ENCODE peak calls at places on chromosomes 4 and X, in nine cellular contexts. L is NCI-H1694; Q is NCI-H524; C is astrocyte of the spinal cord; D is Ammon's horn; S is HEK293T; B is activated CD4-positive, alpha-beta T cell treated with anti-CD3 and anti-CD28 coated beads, Interleukin-2, amount 50 U/mL, for 4 hours; V is suprapubic skin; G is GM10248. T is an unnamed sample.

GRCh38 chrX:11437642-11438379 is 144.6 kb downstream of the AMELX start:
- DNase-seq in L (no peak), Q (no peak), S (no peak), G (no peak), D (no peak), C (peak), B (no peak), V (no peak), T (peak)

GRCh38 chr4:19514276-19515070 is 737.2 kb upstream of the SLIT2 start:
- DNase-seq in Q (no peak), G (no peak), V (no peak), S (no peak), D (no peak), C (no peak), B (no peak), L (no peak), T (no peak)

GRCh38 chr4:37051111-37051510 is 193.4 kb upstream of the NWD2 start:
- DNase-seq in B (no peak), S (no peak), C (no peak), D (no peak), L (no peak), V (no peak), Q (no peak), G (no peak), T (no peak)

GRCh38 chr4:156672492-156672891 is 299.1 kb downstream of the PDGFC start:
- DNase-seq in Q (peak), L (no peak), D (peak), S (no peak), V (no peak), G (no peak), C (peak), B (no peak), T (no peak)

GRCh38 chrX:140360924-140361323 is 143.9 kb downstream of the SOX3 start:
- DNase-seq in D (no peak), V (no peak), G (no peak), L (no peak), B (no peak), Q (no peak), S (no peak), C (no peak), T (no peak)

GRCh38 chrX:153771261-153771681 is 7.2 kb downstream of the PLXNB3 start:
- DNase-seq in V (no peak), B (no peak), G (no peak), C (no peak), Q (no peak), L (no peak), S (no peak), D (no peak), T (no peak)

GRCh38 chrX:153970398-153971123 is 1.1 kb downstream of the HCFC1 start:
- DNase-seq in V (no peak), G (peak), L (peak), S (peak), Q (peak), C (peak), B (peak), D (peak), T (peak)

GRCh38 chr4:79913581-79913980 is 159.4 kb downstream of the ANTXR2 start:
- DNase-seq in G (no peak), D (no peak), S (no peak), V (no peak), L (no peak), C (peak), Q (no peak), B (no peak), T (peak)

GRCh38 chr4:110567266-110567665 is 55.6 kb downstream of the PITX2 start:
- DNase-seq in L (no peak), Q (no peak), D (no peak), C (no peak), S (no peak), G (no peak), B (no peak), V (no peak), T (no peak)

GRCh38 chrX:7215842-7216241 is 67.9 kb upstream of the PUDP start:
- DNase-seq in B (no peak), D (no peak), L (no peak), G (no peak), C (no peak), V (no peak), S (no peak), Q (no peak), T (peak)

GRCh38 chr4:38065900-38066299 is 105.7 kb downstream of the PTTG2 start:
- DNase-seq in Q (no peak), V (no peak), L (no peak), D (no peak), G (no peak), C (no peak), B (no peak), S (no peak), T (no peak)

GRCh38 chr4:107131295-107131694 is 95.2 kb upstream of the DKK2 start:
- DNase-seq in Q (no peak), D (no peak), V (no peak), S (no peak), G (no peak), L (no peak), B (no peak), C (peak), T (peak)

GRCh38 chrX:33082371-33082770 is 129.0 kb downstream of the DMD start:
- DNase-seq in S (no peak), B (no peak), Q (no peak), L (no peak), G (no peak), V (no peak), D (no peak), C (no peak), T (no peak)

GRCh38 chrX:154443479-154443910 is 446 bp upstream of the FAM50A start:
- DNase-seq in Q (no peak), V (no peak), D (no peak), G (no peak), C (no peak), B (no peak), S (peak), L (no peak), T (peak)

GRCh38 chr4:113162089-113162488 is 112.6 kb downstream of the ANK2 start:
- DNase-seq in V (no peak), Q (no peak), S (no peak), B (no peak), D (no peak), C (no peak), G (no peak), L (no peak), T (peak)

GRCh38 chr4:1775731-1776500 is 17.2 kb upstream of the FGFR3 start:
- DNase-seq in V (no peak), Q (no peak), L (no peak), B (no peak), C (no peak), G (no peak), D (peak), S (no peak), T (peak)

GRCh38 chr4:53917719-53918118 is 146.7 kb downstream of the CHIC2 start:
- DNase-seq in D (no peak), L (no peak), G (no peak), B (no peak), V (no peak), S (no peak), Q (no peak), C (no peak), T (no peak)

GRCh38 chrX:53287493-53288138 is 6.2 kb upstream of the IQSEC2 start:
- DNase-seq in L (peak), S (no peak), B (no peak), Q (peak), G (no peak), V (no peak), C (peak), D (peak), T (peak)

GRCh38 chr4:179803857-179804256 is 2361.6 kb upstream of the AGA start:
- DNase-seq in B (no peak), V (no peak), D (no peak), Q (no peak), C (peak), S (no peak), G (no peak), L (no peak), T (peak)

GRCh38 chr4:151627491-151627890 is 133.3 kb downstream of the GATB start:
- DNase-seq in C (peak), G (no peak), D (no peak), V (no peak), Q (no peak), B (no peak), L (no peak), S (no peak), T (peak)

GRCh38 chr4:10186228-10187214 is 69.9 kb upstream of the WDR1 start:
- DNase-seq in D (peak), G (no peak), S (peak), Q (peak), B (no peak), C (no peak), L (no peak), V (no peak), T (no peak)

GRCh38 chr4:109462297-109462696 is 28.7 kb downstream of the SEC24B start:
- DNase-seq in C (no peak), D (peak), G (no peak), S (no peak), Q (no peak), V (no peak), B (no peak), L (no peak), T (no peak)

GRCh38 chr4:544386-545105 is 31.5 kb downstream of the TMEM271 start:
- DNase-seq in C (no peak), B (no peak), S (no peak), D (no peak), Q (no peak), V (no peak), L (no peak), G (no peak), T (no peak)

GRCh38 chr4:1345905-1346780 is 865 bp upstream of the UVSSA start:
- DNase-seq in G (peak), V (no peak), C (peak), S (peak), L (no peak), D (peak), Q (peak), B (peak), T (peak)

GRCh38 chrX:128691872-128692271 is 639.7 kb upstream of the ACTRT1 start:
- DNase-seq in B (no peak), S (no peak), C (no peak), L (no peak), G (no peak), V (no peak), Q (no peak), D (no peak), T (no peak)

GRCh38 chr4:174318829-174319764 is 35.4 kb downstream of the CEP44 start:
- DNase-seq in C (peak), V (no peak), B (no peak), G (peak), Q (no peak), D (peak), S (no peak), L (no peak), T (peak)

GRCh38 chr4:99504804-99505502 is 5.9 kb upstream of the C4orf17 start:
- DNase-seq in D (no peak), Q (peak), G (no peak), C (no peak), B (no peak), L (no peak), V (no peak), S (no peak), T (no peak)

GRCh38 chr4:32929738-32930688 is 2209.8 kb downstream of the PCDH7 start:
- DNase-seq in S (no peak), C (no peak), V (no peak), Q (no peak), B (no peak), D (no peak), G (no peak), L (no peak), T (no peak)

GRCh38 chr4:7964890-7965662 is 25.4 kb upstream of the AFAP1 start:
- DNase-seq in V (no peak), D (no peak), Q (no peak), G (no peak), S (no peak), L (no peak), C (no peak), B (peak), T (peak)

GRCh38 chr4:142656178-142656577 is 189.9 kb downstream of the INPP4B start:
- DNase-seq in C (peak), L (no peak), B (no peak), S (no peak), D (no peak), Q (no peak), V (no peak), G (no peak), T (peak)

GRCh38 chr4:38663021-38663800 is 788 bp upstream of the KLF3 start:
- DNase-seq in V (peak), G (peak), D (peak), Q (no peak), L (no peak), S (peak), C (peak), B (peak), T (no peak)

GRCh38 chrX:4320436-4320947 is 607.0 kb upstream of the PRKX start:
- DNase-seq in D (no peak), Q (no peak), L (no peak), G (no peak), C (no peak), V (no peak), S (no peak), B (no peak), T (no peak)

GRCh38 chr4:5760936-5761480 is 50.0 kb downstream of the EVC start:
- DNase-seq in D (no peak), V (no peak), G (no peak), B (no peak), C (no peak), L (no peak), Q (no peak), S (no peak), T (no peak)

GRCh38 chr4:93139118-93139517 is 689.4 kb upstream of the ATOH1 start:
- DNase-seq in G (no peak), D (no peak), V (no peak), Q (no peak), L (no peak), B (no peak), C (no peak), S (no peak), T (no peak)

GRCh38 chr4:114976901-114977300 is 136.5 kb downstream of the NDST4 start:
- DNase-seq in D (no peak), B (no peak), C (no peak), G (no peak), L (no peak), S (no peak), Q (no peak), V (no peak), T (no peak)